ENCODE peak calls at places on chromosomes 7 and 10, in ten cellular contexts. One of them, this sample, is unnamed.

GRCh38 chr7:24573008-24573553 is at the start of gene PALS2:
- DNase-seq in endothelial cell: peak; percentile 71
- DNase-seq in MCF 10A: peak; percentile 73
- DNase-seq in left ventricle myocardium inferior: peak; percentile 67
- DNase-seq in AG09309: peak; percentile 13
- DNase-seq in fibroblast of mammary gland: peak; percentile 57
- DNase-seq in Calu3: peak; percentile 92
- DNase-seq in dorsolateral prefrontal cortex: peak; percentile 58
- DNase-seq in epithelial cell of proximal tubule: no peak
- DNase-seq in bronchial epithelial cell: peak; percentile 28
- DNase-seq in this sample: peak; percentile 67

GRCh38 chr10:48608279-48608681 is 3.4 kb upstream of the ARHGAP22 start:
- DNase-seq in endothelial cell: peak; percentile 47
- DNase-seq in MCF 10A: peak; percentile 75
- DNase-seq in left ventricle myocardium inferior: no peak
- DNase-seq in AG09309: no peak
- DNase-seq in fibroblast of mammary gland: peak; percentile 50
- DNase-seq in Calu3: peak; percentile 54
- DNase-seq in dorsolateral prefrontal cortex: no peak
- DNase-seq in epithelial cell of proximal tubule: no peak
- DNase-seq in bronchial epithelial cell: peak; percentile 60
- DNase-seq in this sample: no peak

GRCh38 chr10:119776536-119776935 is 50.7 kb downstream of the INPP5F start:
- DNase-seq in endothelial cell: no peak
- DNase-seq in MCF 10A: peak; percentile 19
- DNase-seq in left ventricle myocardium inferior: no peak
- DNase-seq in AG09309: no peak
- DNase-seq in fibroblast of mammary gland: peak; percentile 52
- DNase-seq in Calu3: no peak
- DNase-seq in dorsolateral prefrontal cortex: no peak
- DNase-seq in epithelial cell of proximal tubule: no peak
- DNase-seq in bronchial epithelial cell: no peak
- DNase-seq in this sample: no peak

GRCh38 chr10:66837990-66838389 is 87.8 kb upstream of the LRRTM3 start:
- DNase-seq in endothelial cell: no peak
- DNase-seq in MCF 10A: no peak
- DNase-seq in left ventricle myocardium inferior: no peak
- DNase-seq in AG09309: no peak
- DNase-seq in fibroblast of mammary gland: peak; percentile 3
- DNase-seq in Calu3: no peak
- DNase-seq in dorsolateral prefrontal cortex: no peak
- DNase-seq in epithelial cell of proximal tubule: peak; percentile 90
- DNase-seq in bronchial epithelial cell: no peak
- DNase-seq in this sample: no peak

GRCh38 chr7:100489824-100490223 is 6.1 kb downstream of the NYAP1 start:
- DNase-seq in endothelial cell: peak; percentile 67
- DNase-seq in MCF 10A: no peak
- DNase-seq in left ventricle myocardium inferior: no peak
- DNase-seq in AG09309: no peak
- DNase-seq in fibroblast of mammary gland: peak; percentile 83
- DNase-seq in Calu3: peak; percentile 58
- DNase-seq in dorsolateral prefrontal cortex: peak; percentile 98
- DNase-seq in epithelial cell of proximal tubule: no peak
- DNase-seq in bronchial epithelial cell: peak; percentile 35
- DNase-seq in this sample: peak; percentile 91

GRCh38 chr10:59805043-59805442 is 51.8 kb upstream of the MRLN start:
- DNase-seq in endothelial cell: peak; percentile 46
- DNase-seq in MCF 10A: peak; percentile 22
- DNase-seq in left ventricle myocardium inferior: no peak
- DNase-seq in AG09309: no peak
- DNase-seq in fibroblast of mammary gland: peak; percentile 8
- DNase-seq in Calu3: peak; percentile 48
- DNase-seq in dorsolateral prefrontal cortex: peak; percentile 39
- DNase-seq in epithelial cell of proximal tubule: no peak
- DNase-seq in bronchial epithelial cell: peak; percentile 13
- DNase-seq in this sample: peak; percentile 5

GRCh38 chr10:15293862-15294835 is 76.9 kb downstream of the FAM171A1 start:
- DNase-seq in endothelial cell: no peak
- DNase-seq in MCF 10A: no peak
- DNase-seq in left ventricle myocardium inferior: no peak
- DNase-seq in AG09309: peak; percentile 17
- DNase-seq in fibroblast of mammary gland: peak; percentile 46
- DNase-seq in Calu3: no peak
- DNase-seq in dorsolateral prefrontal cortex: peak; percentile 76
- DNase-seq in epithelial cell of proximal tubule: no peak
- DNase-seq in bronchial epithelial cell: no peak
- DNase-seq in this sample: no peak

GRCh38 chr7:105678811-105679495 is 97.7 kb upstream of the EFCAB10 start:
- DNase-seq in endothelial cell: no peak
- DNase-seq in MCF 10A: no peak
- DNase-seq in left ventricle myocardium inferior: peak; percentile 74
- DNase-seq in AG09309: no peak
- DNase-seq in fibroblast of mammary gland: peak; percentile 80
- DNase-seq in Calu3: no peak
- DNase-seq in dorsolateral prefrontal cortex: peak; percentile 74
- DNase-seq in epithelial cell of proximal tubule: no peak
- DNase-seq in bronchial epithelial cell: peak; percentile 62
- DNase-seq in this sample: no peak

GRCh38 chr7:123355576-123356195 is 155.9 kb upstream of the SLC13A1 start:
- DNase-seq in endothelial cell: no peak
- DNase-seq in MCF 10A: peak; percentile 27
- DNase-seq in left ventricle myocardium inferior: no peak
- DNase-seq in AG09309: no peak
- DNase-seq in fibroblast of mammary gland: peak; percentile 53
- DNase-seq in Calu3: no peak
- DNase-seq in dorsolateral prefrontal cortex: peak; percentile 33
- DNase-seq in epithelial cell of proximal tubule: no peak
- DNase-seq in bronchial epithelial cell: peak; percentile 57
- DNase-seq in this sample: peak; percentile 22

GRCh38 chr10:114631678-114632417 is 26.2 kb downstream of the ABLIM1 start:
- DNase-seq in endothelial cell: peak; percentile 43
- DNase-seq in MCF 10A: no peak
- DNase-seq in left ventricle myocardium inferior: peak; percentile 56
- DNase-seq in AG09309: no peak
- DNase-seq in fibroblast of mammary gland: no peak
- DNase-seq in Calu3: peak; percentile 39
- DNase-seq in dorsolateral prefrontal cortex: no peak
- DNase-seq in epithelial cell of proximal tubule: peak; percentile 62
- DNase-seq in bronchial epithelial cell: no peak
- DNase-seq in this sample: peak; percentile 44

GRCh38 chr7:146740039-146740438 is 623.4 kb downstream of the CNTNAP2 start:
- DNase-seq in endothelial cell: no peak
- DNase-seq in MCF 10A: no peak
- DNase-seq in left ventricle myocardium inferior: no peak
- DNase-seq in AG09309: no peak
- DNase-seq in fibroblast of mammary gland: no peak
- DNase-seq in Calu3: no peak
- DNase-seq in dorsolateral prefrontal cortex: no peak
- DNase-seq in epithelial cell of proximal tubule: no peak
- DNase-seq in bronchial epithelial cell: no peak
- DNase-seq in this sample: no peak

GRCh38 chr7:146731185-146731584 is 614.6 kb downstream of the CNTNAP2 start:
- DNase-seq in endothelial cell: no peak
- DNase-seq in MCF 10A: no peak
- DNase-seq in left ventricle myocardium inferior: no peak
- DNase-seq in AG09309: no peak
- DNase-seq in fibroblast of mammary gland: no peak
- DNase-seq in Calu3: no peak
- DNase-seq in dorsolateral prefrontal cortex: no peak
- DNase-seq in epithelial cell of proximal tubule: no peak
- DNase-seq in bronchial epithelial cell: no peak
- DNase-seq in this sample: no peak

GRCh38 chr7:146735992-146736391 is 619.4 kb downstream of the CNTNAP2 start:
- DNase-seq in endothelial cell: no peak
- DNase-seq in MCF 10A: no peak
- DNase-seq in left ventricle myocardium inferior: no peak
- DNase-seq in AG09309: no peak
- DNase-seq in fibroblast of mammary gland: no peak
- DNase-seq in Calu3: no peak
- DNase-seq in dorsolateral prefrontal cortex: no peak
- DNase-seq in epithelial cell of proximal tubule: no peak
- DNase-seq in bronchial epithelial cell: no peak
- DNase-seq in this sample: no peak

GRCh38 chr7:146736446-146737190 is 620.0 kb downstream of the CNTNAP2 start:
- DNase-seq in endothelial cell: no peak
- DNase-seq in MCF 10A: peak; percentile 22
- DNase-seq in left ventricle myocardium inferior: no peak
- DNase-seq in AG09309: no peak
- DNase-seq in fibroblast of mammary gland: no peak
- DNase-seq in Calu3: no peak
- DNase-seq in dorsolateral prefrontal cortex: no peak
- DNase-seq in epithelial cell of proximal tubule: no peak
- DNase-seq in bronchial epithelial cell: peak; percentile 0
- DNase-seq in this sample: no peak
- TF ChIP-seq CTCF in endothelial cell: no peak
- TF ChIP-seq CTCF in MCF 10A: peak; percentile 27
- TF ChIP-seq CTCF in left ventricle myocardium inferior: no peak
- TF ChIP-seq CTCF in AG09309: no peak
- TF ChIP-seq CTCF in fibroblast of mammary gland: no peak
- TF ChIP-seq CTCF in Calu3: no peak
- TF ChIP-seq CTCF in dorsolateral prefrontal cortex: no peak
- TF ChIP-seq CTCF in epithelial cell of proximal tubule: no peak
- TF ChIP-seq CTCF in bronchial epithelial cell: no peak
- TF ChIP-seq CTCF in this sample: peak; percentile 51

GRCh38 chr7:41312235-41312634 is 390.7 kb downstream of the INHBA start:
- DNase-seq in endothelial cell: no peak
- DNase-seq in MCF 10A: no peak
- DNase-seq in left ventricle myocardium inferior: no peak
- DNase-seq in AG09309: no peak
- DNase-seq in fibroblast of mammary gland: no peak
- DNase-seq in Calu3: no peak
- DNase-seq in dorsolateral prefrontal cortex: no peak
- DNase-seq in epithelial cell of proximal tubule: no peak
- DNase-seq in bronchial epithelial cell: no peak
- DNase-seq in this sample: no peak

GRCh38 chr7:41319601-41320000 is 383.3 kb downstream of the INHBA start:
- DNase-seq in endothelial cell: no peak
- DNase-seq in MCF 10A: no peak
- DNase-seq in left ventricle myocardium inferior: no peak
- DNase-seq in AG09309: no peak
- DNase-seq in fibroblast of mammary gland: peak; percentile 14
- DNase-seq in Calu3: no peak
- DNase-seq in dorsolateral prefrontal cortex: no peak
- DNase-seq in epithelial cell of proximal tubule: no peak
- DNase-seq in bronchial epithelial cell: no peak
- DNase-seq in this sample: no peak

GRCh38 chr7:41313171-41313570 is 389.7 kb downstream of the INHBA start:
- DNase-seq in endothelial cell: no peak
- DNase-seq in MCF 10A: no peak
- DNase-seq in left ventricle myocardium inferior: no peak
- DNase-seq in AG09309: no peak
- DNase-seq in fibroblast of mammary gland: peak; percentile 49
- DNase-seq in Calu3: no peak
- DNase-seq in dorsolateral prefrontal cortex: no peak
- DNase-seq in epithelial cell of proximal tubule: no peak
- DNase-seq in bronchial epithelial cell: peak; percentile 33
- DNase-seq in this sample: no peak

GRCh38 chr7:41316410-41316809 is 386.5 kb downstream of the INHBA start:
- DNase-seq in endothelial cell: no peak
- DNase-seq in MCF 10A: peak; percentile 11
- DNase-seq in left ventricle myocardium inferior: no peak
- DNase-seq in AG09309: no peak
- DNase-seq in fibroblast of mammary gland: no peak
- DNase-seq in Calu3: no peak
- DNase-seq in dorsolateral prefrontal cortex: no peak
- DNase-seq in epithelial cell of proximal tubule: peak; percentile 15
- DNase-seq in bronchial epithelial cell: no peak
- DNase-seq in this sample: no peak

GRCh38 chr7:41315764-41316163 is 387.1 kb downstream of the INHBA start:
- DNase-seq in endothelial cell: peak; percentile 26
- DNase-seq in MCF 10A: no peak
- DNase-seq in left ventricle myocardium inferior: no peak
- DNase-seq in AG09309: no peak
- DNase-seq in fibroblast of mammary gland: no peak
- DNase-seq in Calu3: peak; percentile 34
- DNase-seq in dorsolateral prefrontal cortex: no peak
- DNase-seq in epithelial cell of proximal tubule: no peak
- DNase-seq in bronchial epithelial cell: no peak
- DNase-seq in this sample: no peak
- TF ChIP-seq CTCF in endothelial cell: no peak
- TF ChIP-seq CTCF in MCF 10A: peak; percentile 17
- TF ChIP-seq CTCF in left ventricle myocardium inferior: no peak
- TF ChIP-seq CTCF in AG09309: peak; percentile 27
- TF ChIP-seq CTCF in fibroblast of mammary gland: peak; percentile 24
- TF ChIP-seq CTCF in Calu3: peak; percentile 44
- TF ChIP-seq CTCF in dorsolateral prefrontal cortex: no peak
- TF ChIP-seq CTCF in epithelial cell of proximal tubule: peak; percentile 52
- TF ChIP-seq CTCF in bronchial epithelial cell: peak; percentile 42
- TF ChIP-seq CTCF in this sample: no peak

GRCh38 chr10:91709394-91709798 is 76.5 kb upstream of the PPP1R3C start:
- DNase-seq in endothelial cell: no peak
- DNase-seq in MCF 10A: peak; percentile 59
- DNase-seq in left ventricle myocardium inferior: no peak
- DNase-seq in AG09309: no peak
- DNase-seq in fibroblast of mammary gland: peak; percentile 64
- DNase-seq in Calu3: no peak
- DNase-seq in dorsolateral prefrontal cortex: no peak
- DNase-seq in epithelial cell of proximal tubule: peak; percentile 56
- DNase-seq in bronchial epithelial cell: peak; percentile 81
- DNase-seq in this sample: no peak

GRCh38 chr10:91705948-91706670 is 73.2 kb upstream of the PPP1R3C start:
- DNase-seq in endothelial cell: no peak
- DNase-seq in MCF 10A: no peak
- DNase-seq in left ventricle myocardium inferior: no peak
- DNase-seq in AG09309: no peak
- DNase-seq in fibroblast of mammary gland: no peak
- DNase-seq in Calu3: no peak
- DNase-seq in dorsolateral prefrontal cortex: no peak
- DNase-seq in epithelial cell of proximal tubule: no peak
- DNase-seq in bronchial epithelial cell: no peak
- DNase-seq in this sample: no peak

GRCh38 chr10:91702586-91703088 is 69.8 kb upstream of the PPP1R3C start:
- DNase-seq in endothelial cell: no peak
- DNase-seq in MCF 10A: no peak
- DNase-seq in left ventricle myocardium inferior: no peak
- DNase-seq in AG09309: no peak
- DNase-seq in fibroblast of mammary gland: no peak
- DNase-seq in Calu3: no peak
- DNase-seq in dorsolateral prefrontal cortex: no peak
- DNase-seq in epithelial cell of proximal tubule: no peak
- DNase-seq in bronchial epithelial cell: no peak
- DNase-seq in this sample: no peak

GRCh38 chr10:91708174-91708861 is 75.4 kb upstream of the PPP1R3C start:
- DNase-seq in endothelial cell: no peak
- DNase-seq in MCF 10A: no peak
- DNase-seq in left ventricle myocardium inferior: no peak
- DNase-seq in AG09309: no peak
- DNase-seq in fibroblast of mammary gland: no peak
- DNase-seq in Calu3: no peak
- DNase-seq in dorsolateral prefrontal cortex: no peak
- DNase-seq in epithelial cell of proximal tubule: no peak
- DNase-seq in bronchial epithelial cell: no peak
- DNase-seq in this sample: no peak

GRCh38 chr10:91707236-91707635 is 74.4 kb upstream of the PPP1R3C start:
- DNase-seq in endothelial cell: no peak
- DNase-seq in MCF 10A: no peak
- DNase-seq in left ventricle myocardium inferior: no peak
- DNase-seq in AG09309: no peak
- DNase-seq in fibroblast of mammary gland: no peak
- DNase-seq in Calu3: no peak
- DNase-seq in dorsolateral prefrontal cortex: no peak
- DNase-seq in epithelial cell of proximal tubule: no peak
- DNase-seq in bronchial epithelial cell: no peak
- DNase-seq in this sample: no peak
- TF ChIP-seq CTCF in endothelial cell: no peak
- TF ChIP-seq CTCF in MCF 10A: no peak
- TF ChIP-seq CTCF in left ventricle myocardium inferior: no peak
- TF ChIP-seq CTCF in AG09309: no peak
- TF ChIP-seq CTCF in fibroblast of mammary gland: no peak
- TF ChIP-seq CTCF in Calu3: no peak
- TF ChIP-seq CTCF in dorsolateral prefrontal cortex: no peak
- TF ChIP-seq CTCF in epithelial cell of proximal tubule: no peak
- TF ChIP-seq CTCF in bronchial epithelial cell: no peak
- TF ChIP-seq CTCF in this sample: no peak

GRCh38 chr7:2641406-2642393 is 9.9 kb downstream of the TTYH3 start:
- DNase-seq in endothelial cell: peak; percentile 73
- DNase-seq in MCF 10A: peak; percentile 71
- DNase-seq in left ventricle myocardium inferior: peak; percentile 92
- DNase-seq in AG09309: peak; percentile 92
- DNase-seq in fibroblast of mammary gland: peak; percentile 92
- DNase-seq in Calu3: no peak
- DNase-seq in dorsolateral prefrontal cortex: peak; percentile 82
- DNase-seq in epithelial cell of proximal tubule: peak; percentile 86
- DNase-seq in bronchial epithelial cell: peak; percentile 53
- DNase-seq in this sample: no peak
- TF ChIP-seq CTCF in endothelial cell: no peak
- TF ChIP-seq CTCF in MCF 10A: no peak
- TF ChIP-seq CTCF in left ventricle myocardium inferior: no peak
- TF ChIP-seq CTCF in AG09309: no peak
- TF ChIP-seq CTCF in fibroblast of mammary gland: no peak
- TF ChIP-seq CTCF in Calu3: no peak
- TF ChIP-seq CTCF in dorsolateral prefrontal cortex: no peak
- TF ChIP-seq CTCF in epithelial cell of proximal tubule: no peak
- TF ChIP-seq CTCF in bronchial epithelial cell: no peak
- TF ChIP-seq CTCF in this sample: no peak

This sample was measured in neural crest cell.